ENCODE peak calls at places on chromosomes 11 and 22, in four cellular contexts. N, Y, Q and T are unnamed samples.
A peak's percentile ranks its signal among the peaks of the same experiment; 100 is the strongest.

GRCh38 chr22:37330200-37331033 is 48.1 kb downstream of the CYTH4 start:
- DNase-seq in N (no peak), Y (peak; percentile 94), Q (no peak), T (no peak)

GRCh38 chr22:23214398-23214797 is 34.1 kb downstream of the BCR start:
- DNase-seq in N (no peak), Y (no peak), Q (no peak), T (peak; percentile 34)

GRCh38 chr11:113663567-113663966 is 42.5 kb downstream of the TMPRSS5 start:
- DNase-seq in N (no peak), Y (no peak), Q (no peak), T (no peak)

GRCh38 chr11:66069715-66070603 is at the start of gene PACS1:
- DNase-seq in N (peak; percentile 56), Y (peak; percentile 71), Q (peak; percentile 70), T (peak; percentile 94)

GRCh38 chr11:17865765-17866428 is 131.3 kb downstream of the KCNC1 start:
- DNase-seq in N (no peak), Y (no peak), Q (no peak), T (no peak)

GRCh38 chr11:98137437-98137836 is 883.3 kb upstream of the CNTN5 start:
- DNase-seq in N (no peak), Y (no peak), Q (no peak), T (no peak)

GRCh38 chr11:30358569-30358968 is 35.7 kb downstream of the ARL14EP start:
- DNase-seq in N (no peak), Y (no peak), Q (no peak), T (no peak)

GRCh38 chr22:45831394-45831793 is 145.6 kb downstream of the WNT7B start:
- DNase-seq in N (no peak), Y (peak; percentile 5), Q (no peak), T (no peak)

GRCh38 chr11:72940417-72940816 is 126.2 kb downstream of the ATG16L2 start:
- DNase-seq in N (no peak), Y (no peak), Q (no peak), T (no peak)

GRCh38 chr11:5367461-5368074 is 16.0 kb upstream of the OR51M1 start:
- DNase-seq in N (no peak), Y (no peak), Q (no peak), T (no peak)

GRCh38 chr22:43993072-43993760 is 30.9 kb upstream of the PARVB start:
- DNase-seq in N (no peak), Y (peak; percentile 50), Q (peak; percentile 34), T (peak; percentile 58)

GRCh38 chr22:43118953-43119458 is 8.5 kb downstream of the BIK start:
- DNase-seq in N (no peak), Y (no peak), Q (no peak), T (no peak)